ENCODE peak calls at places on chromosomes 12 and 14, in nine cellular contexts. K, V, F, J, N, M, I, S and E are unnamed samples.

GRCh38 chr12:47768323-47768811 is 4.7 kb upstream of the SLC48A1 start:
- DNase-seq in K (no peak), M (peak; percentile 25), I (peak; percentile 55), V (no peak), N (no peak), J (no peak), S (no peak), F (no peak), E (no peak)

GRCh38 chr14:72812292-72812851 is 81.5 kb downstream of the DPF3 start:
- DNase-seq in F (no peak), S (peak; percentile 84), K (no peak), N (no peak), I (no peak), V (no peak), M (no peak), J (no peak), E (no peak)

GRCh38 chr12:92404921-92405320 is 259.3 kb upstream of the BTG1 start:
- DNase-seq in V (no peak), K (no peak), F (no peak), I (no peak), S (no peak), J (no peak), M (no peak), N (no peak), E (no peak)

GRCh38 chr14:98926151-98926550 is 345.8 kb downstream of the BCL11B start:
- DNase-seq in S (no peak), M (no peak), F (no peak), K (no peak), I (no peak), N (peak; percentile 56), J (no peak), V (no peak), E (no peak)

GRCh38 chr14:58749066-58749669 is 111.4 kb downstream of the DACT1 start:
- DNase-seq in N (no peak), J (peak; percentile 83), V (peak; percentile 80), F (peak; percentile 90), I (peak; percentile 33), M (peak; percentile 98), K (no peak), S (no peak), E (no peak)

GRCh38 chr14:50106178-50106577 is 10.2 kb downstream of the VCPKMT start:
- DNase-seq in S (no peak), V (no peak), K (no peak), J (no peak), I (peak; percentile 13), M (no peak), N (no peak), F (no peak), E (no peak)

GRCh38 chr12:21276826-21277225 is 57.9 kb downstream of the SLCO1A2 start:
- DNase-seq in I (peak; percentile 15), N (peak; percentile 41), F (no peak), J (no peak), V (no peak), K (no peak), M (no peak), S (no peak), E (no peak)

GRCh38 chr12:32390572-32391219 is 8.7 kb upstream of the FGD4 start:
- DNase-seq in I (no peak), S (peak; percentile 20), N (peak; percentile 84), K (no peak), V (no peak), F (peak; percentile 54), M (no peak), J (no peak), E (no peak)

GRCh38 chr12:68481181-68481941 is 129.3 kb upstream of the RAP1B start:
- DNase-seq in J (peak; percentile 44), S (no peak), I (peak; percentile 75), F (peak; percentile 29), K (no peak), M (peak; percentile 15), V (peak; percentile 46), N (no peak), E (no peak)

GRCh38 chr14:95026851-95027463 is 130.4 kb downstream of the DICER1 start:
- DNase-seq in I (no peak), N (no peak), M (no peak), S (no peak), F (no peak), K (no peak), J (no peak), V (no peak), E (no peak)

GRCh38 chr14:50677527-50678063 is 9.5 kb upstream of the SAV1 start:
- DNase-seq in I (no peak), K (no peak), F (peak; percentile 78), M (peak; percentile 67), S (no peak), J (no peak), N (no peak), V (no peak), E (no peak)

GRCh38 chr12:126860210-126860609 is 1406.8 kb upstream of the TMEM132C start:
- DNase-seq in V (no peak), M (no peak), N (no peak), K (no peak), J (no peak), S (no peak), F (no peak), I (no peak), E (no peak)
- TF ChIP-seq CTCF in V (no peak), M (no peak), N (no peak), K (no peak), J (no peak), S (no peak), F (no peak), I (no peak), E (no peak)

GRCh38 chr12:93895096-93895460 is 217.9 kb downstream of the CRADD start:
- DNase-seq in I (no peak), V (no peak), M (peak; percentile 30), J (no peak), N (no peak), S (no peak), F (peak; percentile 58), K (no peak), E (no peak)

GRCh38 chr12:93896962-93897361 is 219.8 kb downstream of the CRADD start:
- DNase-seq in F (no peak), N (no peak), I (no peak), M (no peak), J (no peak), K (no peak), V (no peak), S (no peak), E (no peak)

GRCh38 chr12:93894391-93895095 is 217.4 kb downstream of the CRADD start:
- DNase-seq in K (no peak), N (peak; percentile 78), M (peak; percentile 52), I (peak; percentile 13), F (peak; percentile 72), J (no peak), S (peak; percentile 93), V (no peak), E (peak; percentile 32)

GRCh38 chr12:93892431-93893210 is 215.4 kb downstream of the CRADD start:
- DNase-seq in I (no peak), K (no peak), N (no peak), J (no peak), S (no peak), M (no peak), V (no peak), F (no peak), E (peak; percentile 29)

GRCh38 chr12:93896427-93896826 is 219.3 kb downstream of the CRADD start:
- DNase-seq in F (no peak), M (peak; percentile 15), S (no peak), N (no peak), J (no peak), V (no peak), I (no peak), K (no peak), E (no peak)
- TF ChIP-seq CTCF in F (no peak), M (peak; percentile 16), S (peak; percentile 13), N (no peak), J (no peak), V (no peak), I (peak; percentile 18), K (peak; percentile 59), E (peak; percentile 38)

GRCh38 chr12:41008472-41008871 is 179.6 kb upstream of the PDZRN4 start:
- DNase-seq in N (no peak), K (no peak), I (no peak), V (no peak), F (no peak), J (no peak), S (no peak), M (no peak), E (no peak)

GRCh38 chr12:41013921-41014642 is 174.0 kb upstream of the PDZRN4 start:
- DNase-seq in I (peak; percentile 82), V (no peak), J (no peak), K (no peak), F (peak; percentile 30), N (no peak), S (no peak), M (no peak), E (no peak)

GRCh38 chr12:41014643-41015020 is 173.5 kb upstream of the PDZRN4 start:
- DNase-seq in I (peak; percentile 64), F (peak; percentile 48), N (no peak), V (no peak), K (no peak), M (peak; percentile 0), S (no peak), J (no peak), E (no peak)

GRCh38 chr12:41011939-41012338 is 176.2 kb upstream of the PDZRN4 start:
- DNase-seq in I (peak; percentile 10), V (no peak), F (peak; percentile 9), K (no peak), J (no peak), N (no peak), M (no peak), S (no peak), E (no peak)
- TF ChIP-seq CTCF in I (no peak), V (no peak), F (no peak), K (no peak), J (no peak), N (peak; percentile 25), M (peak; percentile 9), S (no peak), E (no peak)

GRCh38 chr14:34629657-34630529 is at the start of gene SNX6:
- DNase-seq in I (peak; percentile 87), N (peak; percentile 97), V (no peak), S (peak; percentile 85), J (no peak), F (peak; percentile 73), M (peak; percentile 70), K (peak; percentile 87), E (peak; percentile 90)
- TF ChIP-seq CTCF in I (no peak), N (no peak), V (no peak), S (no peak), J (no peak), F (no peak), M (no peak), K (no peak), E (no peak)

GRCh38 chr12:126926023-126926600 is 1340.9 kb upstream of the TMEM132C start:
- DNase-seq in J (no peak), N (no peak), K (no peak), V (no peak), S (no peak), M (no peak), I (no peak), F (no peak), E (no peak)
- TF ChIP-seq CTCF in J (no peak), N (no peak), K (no peak), V (no peak), S (no peak), M (no peak), I (peak; percentile 36), F (no peak), E (no peak)

GRCh38 chr12:131473721-131474709 is 236.9 kb upstream of the SFSWAP start:
- DNase-seq in V (no peak), F (no peak), M (no peak), J (no peak), K (no peak), S (no peak), N (peak; percentile 39), I (no peak), E (peak; percentile 47)
- TF ChIP-seq CTCF in V (no peak), F (no peak), M (no peak), J (no peak), K (no peak), S (no peak), N (no peak), I (no peak), E (no peak)